ENCODE peak calls at places on chromosomes 1 and 21, in five cellular contexts. I is astrocyte, U is A673, S is small intestine, E is NT2/D1. P is an unnamed sample. For H3K4me1, the result is how much of the 10 kb centered on the place peaks cover.

GRCh38 chr1:75615664-75616435 is 4.9 kb upstream of the SLC44A5 start:
- DNase-seq in I (peak), U (peak), S (no peak), E (peak), P (peak)

GRCh38 chr1:154179951-154180687 is 11.8 kb downstream of the TPM3 start:
- DNase-seq in I (no peak), U (no peak), S (peak), E (no peak), P (no peak)

GRCh38 chr1:238088891-238089290 is 198.2 kb upstream of the ZP4 start:
- DNase-seq in I (peak), U (no peak), S (no peak), E (peak), P (peak)

GRCh38 chr1:201395936-201396335 is 3.2 kb downstream of the LAD1 start:
- DNase-seq in I (no peak), U (no peak), S (peak), E (no peak), P (no peak)

GRCh38 chr1:213604477-213604876 is 383.3 kb upstream of the PROX1 start:
- DNase-seq in I (no peak), U (no peak), S (no peak), E (no peak), P (no peak)

GRCh38 chr1:230976825-230977747 is 1.6 kb downstream of the TTC13 start:
- DNase-seq in I (no peak), U (no peak), S (peak), E (no peak), P (no peak)

GRCh38 chr1:30756545-30757195 is 904 bp downstream of the LAPTM5 start:
- DNase-seq in I (peak), U (no peak), S (peak), E (no peak), P (no peak)

GRCh38 chr1:118960567-118961136 is 27.5 kb downstream of the TBX15 start:
- DNase-seq in I (no peak), U (no peak), S (peak), E (no peak), P (no peak)

GRCh38 chr1:235470741-235471439 is 33.4 kb downstream of the B3GALNT2 start:
- DNase-seq in I (no peak), U (no peak), S (no peak), E (no peak), P (no peak)

GRCh38 chr21:42118901-42119300 is 47.8 kb downstream of the UMODL1 start:
- DNase-seq in I (no peak), U (no peak), S (no peak), E (no peak), P (no peak)

GRCh38 chr1:244118087-244118761 is 67.1 kb downstream of the ZBTB18 start:
- DNase-seq in I (no peak), U (no peak), S (no peak), E (no peak), P (no peak)

DNA sequence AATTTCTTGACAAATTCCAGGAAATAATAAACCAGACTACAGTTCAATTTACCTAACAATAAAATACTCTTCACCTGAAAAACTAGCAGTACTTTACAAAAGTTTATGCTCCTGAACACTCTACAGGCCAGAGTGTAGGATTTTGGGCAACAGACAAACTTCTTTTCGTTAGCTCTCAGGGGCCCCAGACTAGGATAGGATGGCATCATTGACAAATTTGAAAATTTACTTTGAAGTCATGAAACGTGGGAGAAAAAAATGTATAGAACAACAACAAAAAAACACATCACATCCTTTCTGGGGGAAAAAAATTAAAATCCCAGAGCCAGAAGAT is 1.2 kb downstream of the PTP4A2 start:
- DNase-seq in I (no peak), U (no peak), S (no peak), E (no peak), P (no peak)
- H3K4me1 ChIP-seq in I (half or more), U (half or more), S (under half), E (under half), P (half or more)

GRCh38 chr1:150164769-150165168 is 15.1 kb downstream of the PLEKHO1 start:
- DNase-seq in I (peak), U (no peak), S (no peak), E (no peak), P (no peak)
- H3K4me1 ChIP-seq in I (under half), U (under half), S (under half), E (under half), P (under half)

DNA sequence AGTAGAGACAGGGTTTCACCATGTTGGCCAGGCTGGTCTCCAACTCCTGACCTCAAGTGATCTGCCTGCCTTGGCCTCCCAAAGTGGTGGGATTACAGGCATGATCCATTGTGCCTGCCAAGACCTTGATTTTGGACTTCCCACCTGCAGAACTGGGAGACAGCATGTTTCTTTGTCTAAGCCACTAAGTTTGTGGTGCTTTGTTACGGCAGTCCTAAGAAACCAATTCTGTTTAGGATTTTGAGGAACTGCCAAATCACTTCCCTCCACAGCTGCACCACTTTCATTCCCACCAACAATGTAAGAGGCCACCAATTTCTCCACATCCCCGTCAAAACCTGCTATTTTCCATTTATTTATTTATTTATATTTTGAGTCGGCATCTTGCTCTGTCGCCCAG is 46.1 kb downstream of the CHAF1B start:
- DNase-seq in I (peak), U (no peak), S (no peak), E (no peak), P (no peak)
- H3K4me1 ChIP-seq in I (under half), U (under half), S (under half), E (under half), P (under half)

DNA sequence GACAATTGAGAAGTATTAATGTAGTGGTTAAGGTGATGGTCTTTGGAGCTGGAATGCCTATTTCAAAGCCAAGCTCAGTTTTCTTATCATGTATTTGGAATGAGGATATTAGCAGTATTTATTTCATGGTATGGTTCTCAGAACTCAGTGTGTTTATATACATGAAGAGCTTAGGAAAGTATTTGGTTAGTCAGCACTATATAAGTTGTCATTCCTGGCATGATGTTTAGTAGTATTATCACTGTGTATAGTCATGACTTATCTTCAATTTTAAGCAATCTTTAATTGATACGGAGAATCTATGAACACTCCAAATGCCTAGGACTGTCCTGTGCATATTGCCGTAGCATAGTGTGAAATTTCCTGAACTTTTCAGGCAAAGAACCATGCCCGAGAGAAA is 501.9 kb upstream of the USP24 start:
- DNase-seq in I (peak), U (no peak), S (no peak), E (no peak), P (no peak)
- H3K4me1 ChIP-seq in I (under half), U (under half), S (under half), E (under half), P (under half)

DNA sequence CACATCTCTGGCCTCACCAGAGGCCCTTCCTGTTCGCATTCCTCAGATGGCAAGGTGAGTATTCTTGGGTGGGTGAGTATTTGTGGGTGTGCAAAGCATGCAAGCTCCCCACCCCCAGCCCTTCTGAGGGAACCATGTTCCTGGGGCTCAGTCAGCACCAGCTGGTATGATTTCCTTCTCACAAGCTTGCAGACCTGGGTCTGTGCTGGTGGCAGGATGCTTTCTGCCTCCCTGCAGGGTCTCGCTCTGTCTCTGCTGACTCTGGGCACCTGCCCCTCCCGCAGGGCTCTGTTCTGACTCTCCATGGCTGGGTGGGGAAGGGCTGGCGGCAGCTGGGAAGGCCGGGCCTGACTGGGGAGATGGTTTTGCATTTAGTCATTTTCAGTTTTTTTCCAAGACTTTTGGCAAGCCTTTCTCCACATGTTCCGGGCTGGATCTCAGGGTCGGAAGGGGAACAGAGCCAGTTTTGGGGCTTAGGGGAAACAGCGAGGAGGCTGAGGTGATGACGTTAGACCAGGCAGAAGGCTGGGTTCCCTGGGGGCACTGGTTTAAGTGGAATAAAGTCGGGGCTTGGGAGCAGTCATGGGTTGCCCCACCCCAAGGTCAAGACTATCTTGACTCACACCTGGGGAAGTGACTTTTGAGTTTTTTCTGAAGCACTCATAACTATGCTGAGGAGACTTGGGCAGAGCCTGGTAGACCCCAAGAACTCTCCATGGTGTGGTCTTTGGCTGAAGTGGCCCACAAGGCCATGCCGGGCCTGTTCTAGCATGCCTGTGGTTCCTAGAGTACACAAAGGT is 6.2 kb downstream of the RASSF5 start:
- DNase-seq in I (peak), U (no peak), S (no peak), E (no peak), P (no peak)
- H3K4me1 ChIP-seq in I (under half), U (under half), S (under half), E (under half), P (under half)

P was measured in HAP-1.